ENCODE peak calls at places on chromosomes 1 and 21, in nine cellular contexts. N is right atrium auricular region, X is mucosa of descending colon, W is NCI-H1417 treated with DMSO at 0.1 percent for 48 hours, E is substantia nigra, U is skeletal muscle cell, V is amygdala, H is T-helper 1 cell, R is A549. Z is an unnamed sample.
A peak's percentile ranks its signal among the peaks of the same experiment; 100 is the strongest.

GRCh38 chr21:44730951-44731579 is 19.7 kb upstream of the TSPEAR start:
- DNase-seq in W (no peak), N (no peak), H (no peak), V (no peak), E (no peak), U (no peak), R (no peak), X (no peak), Z (no peak)

GRCh38 chr1:216330262-216330661 is 93.0 kb downstream of the USH2A start:
- DNase-seq in H (no peak), W (no peak), N (no peak), X (no peak), E (no peak), V (no peak), U (no peak), R (no peak), Z (no peak)

GRCh38 chr1:16614361-16615252 is 1.2 kb upstream of the NBPF1 start:
- DNase-seq in E (no peak), X (peak; percentile 21), R (no peak), W (no peak), H (no peak), U (no peak), N (peak; percentile 59), V (no peak), Z (no peak)

GRCh38 chr1:90712931-90713618 is 4.0 kb downstream of the BARHL2 start:
- DNase-seq in R (no peak), W (no peak), V (no peak), E (no peak), X (no peak), N (no peak), U (no peak), H (no peak), Z (no peak)

GRCh38 chr1:23798662-23799142 is 1.9 kb downstream of the GALE start:
- DNase-seq in E (no peak), V (no peak), W (no peak), R (no peak), X (no peak), U (no peak), H (no peak), N (no peak), Z (no peak)

GRCh38 chr1:111789666-111790316 is 34.1 kb downstream of the DDX20 start:
- DNase-seq in N (no peak), V (no peak), X (no peak), W (no peak), R (no peak), E (no peak), U (peak; percentile 39), H (no peak), Z (no peak)

GRCh38 chr1:86841120-86841519 is 72.8 kb downstream of the SELENOF start:
- DNase-seq in E (no peak), V (no peak), R (no peak), U (peak; percentile 43), H (no peak), N (no peak), X (no peak), W (no peak), Z (no peak)

GRCh38 chr1:22578732-22579361 is 15.6 kb downstream of the EPHA8 start:
- DNase-seq in E (no peak), U (no peak), R (no peak), W (no peak), H (no peak), N (no peak), X (no peak), V (no peak), Z (no peak)